ENCODE peak calls at places on chromosomes 5 and 9, in eight cellular contexts. J, P, D, I, L, V, K and S are unnamed samples.

GRCh38 chr9:5577225-5577624 is 51.7 kb upstream of the RIC1 start:
- DNase-seq in J (no peak), P (no peak), D (no peak), I (no peak), L (no peak), V (no peak), K (no peak), S (no peak)

GRCh38 chr9:28848671-28849070 is 1275.4 kb upstream of the C9orf72 start:
- DNase-seq in J (no peak), P (no peak), D (no peak), I (no peak), L (no peak), V (no peak), K (no peak), S (no peak)

GRCh38 chr5:167425161-167425560 is 866.3 kb upstream of the WWC1 start:
- DNase-seq in J (no peak), P (no peak), D (peak; percentile 69), I (no peak), L (no peak), V (no peak), K (no peak), S (no peak)

GRCh38 chr5:179258001-179258921 is 87.0 kb downstream of the ADAMTS2 start:
- DNase-seq in J (no peak), P (no peak), D (no peak), I (no peak), L (no peak), V (no peak), K (peak; percentile 24), S (no peak)

GRCh38 chr5:71645030-71645429 is 57.9 kb downstream of the MCCC2 start:
- DNase-seq in J (no peak), P (no peak), D (no peak), I (no peak), L (no peak), V (no peak), K (no peak), S (no peak)

GRCh38 chr5:3118321-3118720 is 366.8 kb upstream of the IRX2 start:
- DNase-seq in J (no peak), P (no peak), D (no peak), I (no peak), L (no peak), V (no peak), K (no peak), S (no peak)

GRCh38 chr5:150057996-150058395 is 28.4 kb downstream of the CSF1R start:
- DNase-seq in J (no peak), P (no peak), D (no peak), I (no peak), L (no peak), V (no peak), K (no peak), S (no peak)

GRCh38 chr5:134511796-134512660 is 13.4 kb upstream of the JADE2 start:
- DNase-seq in J (no peak), P (peak; percentile 75), D (peak; percentile 57), I (peak; percentile 97), L (no peak), V (no peak), K (peak; percentile 90), S (peak; percentile 51)

GRCh38 chr5:14417232-14417730 is 164.3 kb upstream of the OTULINL start:
- DNase-seq in J (no peak), P (peak; percentile 85), D (peak; percentile 35), I (no peak), L (no peak), V (no peak), K (peak; percentile 39), S (no peak)

GRCh38 chr9:138003485-138004190 is 126.1 kb downstream of the CACNA1B start:
- DNase-seq in J (no peak), P (no peak), D (no peak), I (no peak), L (no peak), V (no peak), K (no peak), S (no peak)

GRCh38 chr5:147617191-147617606 is 107.3 kb upstream of the DPYSL3 start:
- DNase-seq in J (no peak), P (peak; percentile 17), D (no peak), I (no peak), L (no peak), V (no peak), K (no peak), S (no peak)

GRCh38 chr9:74940600-74940999 is 12.1 kb downstream of the C9orf40 start:
- DNase-seq in J (peak; percentile 10), P (peak; percentile 1), D (no peak), I (no peak), L (no peak), V (no peak), K (no peak), S (no peak)

GRCh38 chr9:120265791-120266190 is 314.2 kb downstream of the CDK5RAP2 start:
- DNase-seq in J (no peak), P (peak; percentile 27), D (peak; percentile 10), I (no peak), L (no peak), V (no peak), K (peak; percentile 86), S (no peak)

GRCh38 chr9:120610975-120611689 is 31.2 kb upstream of the CDK5RAP2 start:
- DNase-seq in J (no peak), P (no peak), D (no peak), I (no peak), L (no peak), V (no peak), K (no peak), S (no peak)

GRCh38 chr9:136725612-136726011 is 13.2 kb downstream of the DIPK1B start:
- DNase-seq in J (peak; percentile 67), P (peak; percentile 75), D (no peak), I (no peak), L (no peak), V (no peak), K (no peak), S (no peak)

DNA sequence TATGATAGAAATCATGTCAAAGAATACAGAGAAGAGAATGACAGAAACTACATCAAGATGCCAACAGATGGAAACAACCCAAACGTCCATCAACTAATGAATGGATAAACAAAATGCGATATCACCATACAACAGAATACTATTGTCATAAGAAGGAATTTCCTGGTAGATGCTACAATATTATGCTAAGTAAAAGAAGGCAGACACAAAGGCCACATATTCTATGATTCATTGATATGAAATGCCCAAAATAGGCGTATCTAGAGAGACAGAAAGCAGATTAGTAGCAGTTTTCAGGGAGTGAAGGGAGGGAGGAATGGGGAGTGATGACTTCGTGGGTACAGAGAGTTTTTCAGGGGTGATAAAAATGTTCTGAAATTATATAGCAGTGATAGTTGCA is 58.3 kb upstream of the AKNA start:
- DNase-seq in J (peak; percentile 63), P (peak; percentile 30), D (no peak), I (no peak), L (no peak), V (no peak), K (no peak), S (no peak)
- H3K4me3 ChIP-seq in J (no peak overlapping the region), P (no peak overlapping the region), D (no peak overlapping the region), I (no peak overlapping the region), L (no peak overlapping the region), V (no peak overlapping the region), K (no peak overlapping the region), S (no peak overlapping the region)

GRCh38 chr9:128548876-128549275 is 3.5 kb upstream of the SPTAN1 start:
- DNase-seq in J (no peak), P (no peak), D (no peak), I (peak; percentile 91), L (no peak), V (no peak), K (no peak), S (no peak)
- H3K4me3 ChIP-seq in J (no peak overlapping the region), P (no peak overlapping the region), D (no peak overlapping the region), I (no peak overlapping the region), L (no peak overlapping the region), V (no peak overlapping the region), K (no peak overlapping the region), S (no peak overlapping the region)

GRCh38 chr5:181051841-181052525 is 11.9 kb downstream of the BTNL9 start:
- DNase-seq in J (no peak), P (no peak), D (no peak), I (no peak), L (no peak), V (no peak), K (no peak), S (no peak)
- H3K4me3 ChIP-seq in J (no peak overlapping the region), P (no peak overlapping the region), D (no peak overlapping the region), I (no peak overlapping the region), L (no peak overlapping the region), V (peak overlapping the region; percentile 83), K (peak overlapping the region; percentile 62), S (no peak overlapping the region)

GRCh38 chr9:93099551-93100264 is 3.7 kb downstream of the CARD19 start:
- DNase-seq in J (no peak), P (no peak), D (no peak), I (no peak), L (no peak), V (no peak), K (no peak), S (no peak)

GRCh38 chr9:93098236-93098946 is 2.4 kb downstream of the CARD19 start:
- DNase-seq in J (peak; percentile 98), P (peak; percentile 98), D (no peak), I (no peak), L (peak; percentile 93), V (peak; percentile 96), K (peak; percentile 93), S (peak; percentile 78)

GRCh38 chr9:93096131-93096802 is at the start of gene CARD19:
- DNase-seq in J (no peak), P (no peak), D (no peak), I (peak; percentile 43), L (no peak), V (peak; percentile 55), K (peak; percentile 55), S (peak; percentile 77)

GRCh38 chr9:93096811-93097382 is 880 bp downstream of the CARD19 start:
- DNase-seq in J (no peak), P (no peak), D (no peak), I (no peak), L (no peak), V (no peak), K (peak; percentile 33), S (no peak)

DNA sequence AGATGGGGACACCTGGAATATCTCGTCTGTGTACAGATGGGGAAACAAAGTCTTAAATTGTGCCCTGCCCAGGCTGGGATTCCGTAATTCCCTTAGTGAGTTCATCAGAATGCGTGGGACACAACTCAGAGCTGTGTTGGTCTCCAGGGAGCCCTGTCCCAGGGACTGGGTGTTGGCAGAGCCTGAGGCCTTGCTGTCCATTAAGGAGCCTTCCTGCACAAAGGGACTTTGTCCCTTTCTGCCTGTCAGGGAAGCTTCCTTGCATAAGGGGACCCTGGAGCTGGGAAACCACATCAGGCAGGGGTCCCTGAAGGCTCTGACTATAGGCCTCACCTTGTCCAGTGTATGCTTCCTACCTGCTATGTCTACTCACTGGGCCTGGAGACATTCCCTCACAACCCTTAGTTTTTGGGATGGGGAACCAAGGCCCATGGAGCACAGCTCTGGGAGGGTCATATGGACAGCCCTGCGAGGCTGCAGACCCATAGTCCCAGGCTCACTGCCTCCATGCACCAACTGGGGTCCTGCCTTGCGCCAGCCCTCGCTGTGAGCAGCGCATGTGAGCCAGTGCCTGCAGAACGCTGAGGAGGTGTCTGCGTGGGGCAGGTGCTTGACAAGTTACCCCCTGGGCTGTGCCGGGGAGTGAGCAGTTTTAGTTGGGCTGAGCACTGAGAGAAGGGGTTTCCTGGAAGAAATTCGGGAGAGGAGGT is 1.6 kb downstream of the CARD19 start:
- DNase-seq in J (peak; percentile 15), P (no peak), D (no peak), I (no peak), L (no peak), V (no peak), K (no peak), S (no peak)
- H3K4me3 ChIP-seq in J (no peak overlapping the region), P (peak overlapping the region; percentile 65), D (no peak overlapping the region), I (no peak overlapping the region), L (peak overlapping the region; percentile 79), V (peak overlapping the region; percentile 88), K (no peak overlapping the region), S (peak overlapping the region; percentile 92)